ENCODE peak calls at places on chromosomes 4 and X, in nine cellular contexts. I, T, O, Z, F, D, C, X and N are unnamed samples.

GRCh38 chr4:7186081-7186480 is 6.3 kb upstream of the SORCS2 start:
- DNase-seq in T (peak), X (no peak), Z (no peak), C (no peak), F (no peak), I (peak), D (no peak), O (peak), N (no peak)

GRCh38 chrX:2430265-2430825 is 70.4 kb downstream of the DHRSX start:
- DNase-seq in Z (no peak), C (no peak), F (no peak), X (no peak), D (no peak), I (no peak), T (no peak), O (no peak), N (no peak)

GRCh38 chr4:7828011-7828720 is 111.5 kb downstream of the AFAP1 start:
- DNase-seq in C (no peak), D (no peak), I (peak), F (no peak), Z (peak), T (no peak), X (no peak), O (peak), N (no peak)

GRCh38 chr4:188704288-188704687 is 565.0 kb downstream of the TRIML1 start:
- DNase-seq in X (no peak), O (no peak), F (no peak), I (no peak), T (no peak), C (no peak), D (no peak), Z (no peak), N (no peak)

GRCh38 chrX:24260827-24261550 is 52.9 kb downstream of the SUPT20HL2 start:
- DNase-seq in C (no peak), I (peak), O (peak), X (no peak), T (no peak), F (no peak), Z (peak), D (no peak), N (no peak)

GRCh38 chrX:22527302-22527701 is 254.6 kb downstream of the CBLL2 start:
- DNase-seq in D (no peak), O (no peak), X (no peak), C (no peak), I (no peak), Z (no peak), F (no peak), T (no peak), N (no peak)

GRCh38 chr4:56786955-56787354 is 34.5 kb downstream of the SPINK2 start:
- DNase-seq in T (no peak), I (no peak), X (no peak), O (no peak), F (no peak), D (no peak), C (no peak), Z (peak), N (no peak)

GRCh38 chrX:1462596-1463251 is 10.0 kb upstream of the ASMTL start:
- DNase-seq in O (peak), I (peak), F (no peak), X (no peak), D (no peak), C (no peak), T (no peak), Z (peak), N (no peak)

GRCh38 chrX:51148848-51149247 is 183.8 kb upstream of the NUDT10 start:
- DNase-seq in I (no peak), O (no peak), Z (no peak), D (no peak), T (no peak), C (no peak), F (no peak), X (peak), N (peak)

GRCh38 chr4:127601029-127601428 is 31.7 kb upstream of the INTU start:
- DNase-seq in O (no peak), T (no peak), I (no peak), X (no peak), C (no peak), D (no peak), F (no peak), Z (peak), N (no peak)

GRCh38 chr4:110156442-110156841 is 42.0 kb downstream of the ELOVL6 start:
- DNase-seq in Z (no peak), T (no peak), I (no peak), F (no peak), D (no peak), X (no peak), C (no peak), O (no peak), N (no peak)

GRCh38 chr4:104491396-104491821 is 3.3 kb downstream of the CXXC4 start:
- DNase-seq in C (peak), I (peak), D (peak), T (peak), Z (peak), O (peak), X (no peak), F (peak), N (no peak)